ENCODE peak calls at places on chromosomes 1 and 21, in six cellular contexts. B is H1, Z is K562, P is SK-N-SH, V is HepG2, U is GM12878. R is an unnamed sample.

GRCh38 chr1:108584320-108584968 is 24.5 kb downstream of the EEIG2 start:
- DNase-seq in B (no peak), Z (no peak), P (no peak), V (peak; percentile 31), U (no peak), R (no peak)

GRCh38 chr21:43306911-43307676 is 119.8 kb downstream of the SIK1 start:
- DNase-seq in B (no peak), Z (peak; percentile 32), P (peak; percentile 56), V (peak; percentile 61), U (peak; percentile 39), R (peak; percentile 12)

GRCh38 chr1:25425098-25426085 is 4.8 kb upstream of the RHCE start:
- DNase-seq in B (no peak), Z (no peak), P (no peak), V (peak; percentile 19), U (no peak), R (no peak)

GRCh38 chr1:19156676-19157075 is 53.4 kb downstream of the UBR4 start:
- DNase-seq in B (no peak), Z (no peak), P (no peak), V (no peak), U (no peak), R (peak; percentile 59)

GRCh38 chr1:13813398-13814012 is 113.5 kb downstream of the PRDM2 start:
- DNase-seq in B (no peak), Z (peak; percentile 78), P (peak; percentile 36), V (no peak), U (no peak), R (no peak)

GRCh38 chr1:169527461-169528213 is 41.9 kb upstream of the SLC19A2 start:
- DNase-seq in B (no peak), Z (no peak), P (no peak), V (no peak), U (no peak), R (peak; percentile 70)

GRCh38 chr1:46519209-46519608 is 29.6 kb downstream of the DMBX1 start:
- DNase-seq in B (no peak), Z (no peak), P (no peak), V (no peak), U (no peak), R (no peak)

GRCh38 chr1:56473582-56474270 is 105.6 kb downstream of the PLPP3 start:
- DNase-seq in B (no peak), Z (no peak), P (no peak), V (no peak), U (no peak), R (no peak)

GRCh38 chr1:6414443-6414844 is 5.3 kb downstream of the HES2 start:
- DNase-seq in B (no peak), Z (peak; percentile 78), P (peak; percentile 87), V (peak; percentile 49), U (peak; percentile 39), R (no peak)

GRCh38 chr1:104172243-104172681 is 422.6 kb downstream of the AMY1C start:
- DNase-seq in B (no peak), Z (no peak), P (no peak), V (no peak), U (no peak), R (no peak)

GRCh38 chr21:34330055-34330454 is 33.8 kb upstream of the KCNE2 start:
- DNase-seq in B (no peak), Z (peak; percentile 57), P (no peak), V (no peak), U (no peak), R (no peak)

GRCh38 chr21:29238052-29238966 is 60.4 kb upstream of the BACH1 start:
- DNase-seq in B (no peak), Z (no peak), P (no peak), V (no peak), U (no peak), R (no peak)

GRCh38 chr1:95371666-95372320 is 137.8 kb downstream of the RWDD3 start:
- DNase-seq in B (no peak), Z (no peak), P (no peak), V (no peak), U (no peak), R (no peak)

GRCh38 chr21:27700974-27701614 is 734.2 kb upstream of the ADAMTS5 start:
- DNase-seq in B (peak; percentile 49), Z (peak; percentile 65), P (peak; percentile 59), V (peak; percentile 20), U (no peak), R (peak; percentile 41)

GRCh38 chr1:6591222-6591621 is 11.4 kb downstream of the ZBTB48 start:
- DNase-seq in B (no peak), Z (no peak), P (no peak), V (no peak), U (no peak), R (peak; percentile 89)

GRCh38 chr1:151196292-151196800 is 2.0 kb upstream of the PIP5K1A start:
- DNase-seq in B (no peak), Z (peak; percentile 82), P (peak; percentile 62), V (peak; percentile 91), U (peak; percentile 53), R (peak; percentile 47)

GRCh38 chr1:38134294-38134755 is 87.7 kb upstream of the POU3F1 start:
- DNase-seq in B (no peak), Z (no peak), P (no peak), V (no peak), U (no peak), R (no peak)

GRCh38 chr1:199551967-199552565 is 475.4 kb upstream of the NR5A2 start:
- DNase-seq in B (no peak), Z (peak; percentile 41), P (peak; percentile 47), V (peak; percentile 44), U (no peak), R (peak; percentile 51)

GRCh38 chr21:42302794-42303193 is 12.4 kb downstream of the TFF3 start:
- DNase-seq in B (no peak), Z (no peak), P (no peak), V (no peak), U (no peak), R (no peak)
- TF ChIP-seq GABPA in B (no peak), Z (no peak), P (no peak), V (no peak), U (no peak), R (no peak)

DNA sequence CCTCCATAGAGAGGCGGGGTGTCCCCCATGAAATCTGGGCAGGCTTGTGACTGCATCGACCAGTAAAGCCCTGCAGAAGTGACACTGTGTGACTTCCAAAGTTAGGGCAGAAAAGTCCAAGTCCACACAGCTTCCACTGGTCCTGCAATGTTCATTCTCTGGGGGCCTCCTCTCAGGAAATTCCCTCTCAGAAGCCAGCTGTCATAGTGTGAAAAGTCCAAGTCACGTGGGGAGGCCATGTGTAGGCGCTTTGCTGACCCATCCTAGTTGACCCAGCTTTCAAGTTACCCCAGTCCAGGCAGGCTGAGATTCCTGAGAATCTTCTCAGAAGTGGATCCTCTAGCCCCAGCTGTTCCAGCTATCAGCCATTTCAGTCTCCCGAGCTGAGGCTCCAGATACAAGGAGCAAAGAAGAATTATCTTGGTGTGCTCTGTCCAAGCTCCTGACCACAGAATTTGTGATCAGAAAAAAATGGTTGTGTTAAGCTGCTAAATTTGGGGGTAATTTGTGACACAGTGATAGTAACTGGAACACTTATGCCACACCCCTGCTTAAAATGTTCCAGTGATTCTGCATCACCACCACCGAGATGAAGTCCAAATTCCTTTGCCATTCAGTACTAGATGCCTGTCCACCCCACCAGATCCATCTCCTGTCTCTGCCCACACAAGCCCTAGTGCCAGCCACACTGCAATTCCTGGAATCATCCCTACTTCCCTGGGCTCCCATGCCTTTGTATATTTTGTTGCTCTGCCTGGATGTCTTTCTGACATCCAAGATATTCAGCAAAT is 2.6 kb upstream of the STUM start:
- DNase-seq in B (no peak), Z (no peak), P (no peak), V (no peak), U (no peak), R (no peak)
- H3K4me3 ChIP-seq in B (no peak overlapping the region), Z (no peak overlapping the region), P (no peak overlapping the region), V (no peak overlapping the region), U (no peak overlapping the region), R (no peak overlapping the region)

DNA sequence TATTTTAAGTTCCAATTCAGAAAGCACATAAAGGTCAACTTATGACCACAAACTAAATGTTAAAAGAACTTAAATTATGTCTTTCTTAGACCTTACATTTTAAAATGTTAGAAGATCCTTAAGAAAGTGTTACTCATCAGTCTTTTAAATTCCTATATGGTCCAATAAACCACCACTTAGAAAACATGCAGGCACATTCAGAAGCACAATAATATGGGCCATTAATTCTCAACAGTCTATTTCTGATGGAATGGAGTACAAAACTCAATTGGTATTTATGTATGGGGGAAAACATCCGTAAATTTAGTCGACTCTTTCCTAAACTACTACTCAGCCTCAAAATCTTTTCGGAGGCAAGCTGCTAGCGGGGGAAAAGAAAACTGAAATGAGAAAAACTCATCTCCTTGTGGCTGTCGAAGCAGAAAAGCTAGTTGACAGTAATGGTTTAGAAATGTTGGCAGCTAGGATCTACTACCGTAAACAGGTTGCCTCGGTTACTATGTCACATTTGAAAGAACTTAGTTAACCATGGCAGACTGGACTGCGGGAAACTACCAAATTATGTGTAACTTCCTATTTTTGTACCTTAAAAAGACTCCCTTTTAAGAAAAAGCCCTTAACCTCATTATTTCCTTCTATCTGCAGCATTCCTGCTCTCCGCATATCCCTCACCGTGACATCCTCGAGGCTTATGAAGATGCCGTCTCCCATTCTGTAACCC is 993 bp downstream of the TRMT1L start:
- DNase-seq in B (no peak), Z (peak; percentile 49), P (no peak), V (no peak), U (peak; percentile 20), R (no peak)
- TF ChIP-seq GABPA in B (no peak), Z (no peak), P (no peak), V (no peak), U (no peak), R (no peak)

GRCh38 chr1:180857947-180858768 is 54.5 kb upstream of the KIAA1614 start:
- DNase-seq in B (no peak), Z (no peak), P (no peak), V (no peak), U (no peak), R (no peak)

GRCh38 chr1:180851995-180852887 is 60.5 kb upstream of the KIAA1614 start:
- DNase-seq in B (no peak), Z (no peak), P (no peak), V (no peak), U (no peak), R (no peak)

GRCh38 chr1:180854456-180854855 is 58.2 kb upstream of the KIAA1614 start:
- DNase-seq in B (no peak), Z (peak; percentile 83), P (no peak), V (no peak), U (no peak), R (no peak)

GRCh38 chr1:180849031-180849775 is 63.5 kb upstream of the KIAA1614 start:
- DNase-seq in B (no peak), Z (no peak), P (no peak), V (no peak), U (no peak), R (no peak)

GRCh38 chr1:180854001-180854400 is 58.7 kb upstream of the KIAA1614 start:
- DNase-seq in B (no peak), Z (no peak), P (no peak), V (no peak), U (no peak), R (no peak)
- H3K4me3 ChIP-seq in B (no peak overlapping the region), Z (no peak overlapping the region), P (no peak overlapping the region), V (no peak overlapping the region), U (no peak overlapping the region), R (no peak overlapping the region)

DNA sequence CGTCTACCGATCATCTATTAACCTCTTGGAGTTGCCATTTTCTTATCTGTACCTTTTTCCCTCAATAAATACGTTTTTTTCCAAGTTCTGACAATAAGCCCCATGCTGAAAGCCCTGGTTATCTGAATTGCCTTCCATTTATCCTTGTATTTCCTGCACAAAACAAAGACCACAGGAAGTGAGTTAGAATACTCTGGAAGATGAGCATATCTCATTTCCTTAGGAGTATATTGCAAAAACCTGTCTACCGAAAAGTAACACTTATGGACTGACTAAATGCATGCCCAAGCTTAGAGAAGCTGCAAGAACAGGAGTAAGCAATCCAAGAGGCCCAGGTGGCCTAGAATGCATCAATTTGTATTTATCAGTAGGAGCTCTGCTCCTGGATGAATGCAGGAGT is 39.9 kb downstream of the DIRAS3 start:
- DNase-seq in B (no peak), Z (no peak), P (no peak), V (no peak), U (no peak), R (no peak)
- TF ChIP-seq GABPA in B (no peak), Z (no peak), P (no peak), V (no peak), U (no peak), R (no peak)

R was measured in HL-60.